ENCODE peak calls at places on chromosomes 13 and 19, in ten cellular contexts. I, R, P, X, B, G, W, H, U and Y are unnamed samples.

GRCh38 chr19:38076337-38076736 is 147.7 kb downstream of the DPF1 start:
- DNase-seq in U (no peak), W (no peak), I (no peak), X (no peak), R (no peak), B (no peak), G (no peak), P (no peak), H (no peak), Y (no peak)

GRCh38 chr13:35474551-35474950 is 1.9 kb downstream of the MAB21L1 start:
- DNase-seq in W (no peak), B (no peak), H (no peak), P (no peak), U (no peak), X (peak), R (no peak), I (no peak), G (no peak), Y (no peak)

GRCh38 chr13:51781246-51782022 is 22.5 kb downstream of the DHRS12 start:
- DNase-seq in P (peak), U (no peak), R (no peak), X (peak), G (peak), W (no peak), B (no peak), H (peak), I (no peak), Y (no peak)

GRCh38 chr19:51712461-51713081 is 11.2 kb downstream of the HAS1 start:
- DNase-seq in G (no peak), U (no peak), H (peak), I (no peak), P (no peak), X (peak), B (no peak), W (no peak), R (no peak), Y (peak)

GRCh38 chr19:16206046-16206605 is 8.4 kb downstream of the AP1M1 start:
- DNase-seq in G (no peak), W (no peak), P (no peak), U (no peak), H (no peak), X (no peak), B (no peak), R (peak), I (no peak), Y (no peak)

GRCh38 chr19:10720607-10721125 is 2.8 kb downstream of the DNM2 start:
- DNase-seq in X (no peak), U (no peak), W (no peak), R (no peak), I (no peak), B (no peak), H (no peak), G (no peak), P (no peak), Y (no peak)

GRCh38 chr19:32358311-32358710 is 12.9 kb downstream of the ZNF507 start:
- DNase-seq in U (no peak), G (no peak), P (no peak), H (no peak), W (no peak), B (no peak), X (no peak), I (no peak), R (no peak), Y (no peak)

GRCh38 chr19:57887195-57887941 is 1.5 kb downstream of the ZNF814 start:
- DNase-seq in G (peak), H (no peak), I (no peak), W (no peak), P (no peak), B (no peak), X (peak), U (no peak), R (no peak), Y (no peak)

GRCh38 chr19:38975861-38976271 is 324 bp upstream of the FBXO17 start:
- DNase-seq in H (no peak), R (no peak), P (no peak), U (no peak), B (no peak), X (peak), W (no peak), G (peak), I (no peak), Y (peak)

GRCh38 chr13:43661321-43661720 is 125.5 kb downstream of the ENOX1 start:
- DNase-seq in X (no peak), U (no peak), R (no peak), H (no peak), P (no peak), W (no peak), B (no peak), G (no peak), I (no peak), Y (no peak)

GRCh38 chr13:111941845-111942447 is 125.0 kb upstream of the SOX1 start:
- DNase-seq in I (no peak), B (no peak), U (no peak), P (no peak), X (no peak), W (no peak), G (no peak), R (no peak), H (no peak), Y (no peak)

GRCh38 chr19:40225440-40226305 is 816 bp downstream of the CCNP start:
- DNase-seq in H (no peak), I (no peak), W (no peak), U (no peak), G (no peak), B (no peak), P (no peak), R (no peak), X (no peak), Y (no peak)

GRCh38 chr13:63010072-63010658 is 1594.5 kb upstream of the PCDH20 start:
- DNase-seq in X (no peak), U (no peak), H (no peak), W (no peak), R (no peak), G (no peak), P (no peak), I (no peak), B (no peak), Y (no peak)

GRCh38 chr19:41403181-41403970 is 5.8 kb downstream of the BCKDHA start:
- DNase-seq in X (no peak), B (no peak), P (no peak), W (no peak), H (no peak), R (no peak), U (no peak), G (no peak), I (no peak), Y (no peak)

GRCh38 chr13:100302391-100302790 is 213.5 kb downstream of the PCCA start:
- DNase-seq in P (no peak), G (no peak), H (no peak), X (no peak), I (no peak), R (no peak), B (no peak), W (no peak), U (no peak), Y (no peak)
- H3K27ac ChIP-seq in P (no peak), G (no peak), H (no peak), X (no peak), I (no peak), R (no peak), B (no peak), W (no peak), U (no peak), Y (no peak)

GRCh38 chr19:33860691-33861090 is 64.0 kb downstream of the KCTD15 start:
- DNase-seq in G (no peak), I (no peak), W (no peak), R (no peak), H (no peak), B (no peak), U (no peak), P (no peak), X (no peak), Y (no peak)
- TF ChIP-seq CTCF in G (no peak), I (no peak), W (no peak), R (no peak), H (no peak), B (no peak), U (no peak), P (no peak), X (no peak), Y (no peak)

DNA sequence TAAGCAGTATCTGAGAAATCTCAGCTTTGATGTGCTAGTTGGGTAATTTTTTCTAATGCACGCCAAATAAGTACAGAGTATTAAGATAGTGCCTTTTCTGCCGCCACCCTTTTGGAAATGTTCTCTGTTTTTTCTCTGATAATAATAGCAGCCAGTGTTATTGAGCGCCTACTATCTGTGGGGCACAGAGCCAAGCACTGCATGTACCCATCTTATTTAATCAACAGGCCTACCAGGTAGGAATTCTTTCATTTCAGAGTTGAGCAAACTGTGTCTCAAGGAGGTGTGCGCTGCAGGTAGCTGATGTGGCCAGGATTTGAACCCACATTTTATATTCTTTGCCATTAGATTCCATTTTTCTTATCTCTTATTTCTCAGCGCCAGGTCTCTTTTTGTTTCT is 1.4 kb downstream of the EPN1 start:
- DNase-seq in P (no peak), W (no peak), R (no peak), I (no peak), U (no peak), G (peak), B (no peak), H (peak), X (no peak), Y (no peak)
- H3K4me3 ChIP-seq in P (peak), W (peak), R (peak), I (peak), U (no peak), G (peak), B (peak), H (peak), X (peak), Y (peak)

GRCh38 chr19:1862068-1862423 is 1.3 kb downstream of the KLF16 start:
- DNase-seq in U (no peak), P (no peak), X (peak), W (no peak), B (no peak), I (no peak), R (no peak), G (no peak), H (no peak), Y (no peak)

GRCh38 chr19:1861599-1862031 is 1.8 kb downstream of the KLF16 start:
- DNase-seq in X (no peak), W (no peak), G (no peak), B (no peak), I (no peak), P (no peak), H (no peak), R (no peak), U (no peak), Y (no peak)

GRCh38 chr19:1860133-1860775 is 3.1 kb downstream of the KLF16 start:
- DNase-seq in B (no peak), P (no peak), X (peak), W (no peak), R (peak), I (peak), H (no peak), G (peak), U (no peak), Y (no peak)

GRCh38 chr19:1862424-1863307 is 713 bp downstream of the KLF16 start:
- DNase-seq in P (no peak), B (peak), W (no peak), I (no peak), X (peak), R (no peak), H (peak), G (no peak), U (peak), Y (peak)

DNA sequence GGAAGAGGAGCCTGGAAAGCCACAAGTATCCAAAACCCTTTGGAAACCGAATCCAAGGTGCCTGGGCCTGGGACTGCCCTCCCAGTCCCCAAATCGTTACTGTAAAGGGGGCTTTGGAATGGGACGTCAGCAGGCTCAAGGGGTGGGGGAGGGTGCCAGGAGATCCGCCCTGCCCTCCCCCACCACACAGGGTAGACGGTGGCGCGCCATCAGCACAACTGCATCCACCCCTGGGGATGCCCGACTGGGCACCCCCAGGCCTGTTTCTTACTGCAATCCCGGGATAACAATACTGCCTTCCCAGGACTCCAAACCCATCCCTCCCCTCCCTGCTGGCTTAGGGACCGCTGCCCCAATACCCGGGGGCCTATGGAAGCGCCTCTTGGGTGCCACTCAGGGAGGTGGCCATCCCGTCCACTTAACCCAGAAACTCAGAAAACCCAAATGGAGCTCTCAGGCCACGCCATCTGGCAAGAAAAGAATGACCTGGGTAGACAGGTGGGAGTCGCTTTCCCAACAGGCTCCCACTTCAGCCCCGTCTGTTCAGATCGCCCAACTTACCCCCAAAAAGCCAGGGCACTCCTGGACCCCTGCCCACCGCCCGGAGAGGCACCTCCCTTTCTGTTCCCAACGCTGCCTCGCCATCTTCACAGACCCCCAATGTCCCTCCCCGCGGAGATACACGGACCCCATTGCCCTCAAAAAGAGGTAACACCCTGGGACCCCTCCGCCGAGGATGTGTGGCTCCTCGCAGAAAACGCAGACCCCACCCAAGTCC is 2.4 kb downstream of the KLF16 start:
- DNase-seq in G (no peak), X (no peak), H (no peak), R (no peak), I (no peak), B (no peak), W (no peak), P (no peak), U (peak), Y (no peak)
- H3K27ac ChIP-seq in G (peak), X (no peak), H (no peak), R (peak), I (peak), B (no peak), W (peak), P (peak), U (no peak), Y (peak)